ENCODE peak calls at places on chromosomes 1 and 21, in seven cellular contexts. C, W, Z, T, I, L and E are unnamed samples.

GRCh38 chr1:27350673-27351540 is 9.1 kb downstream of the SYTL1 start:
- DNase-seq in L (peak), W (peak), C (no peak), I (no peak), Z (no peak), T (peak), E (no peak)

GRCh38 chr1:76425843-76426145 is 351.2 kb downstream of the ST6GALNAC3 start:
- DNase-seq in Z (no peak), T (peak), L (no peak), W (no peak), I (no peak), C (no peak), E (no peak)

GRCh38 chr1:58659516-58659915 is 40.3 kb downstream of the MYSM1 start:
- DNase-seq in W (no peak), I (no peak), T (no peak), L (no peak), C (no peak), Z (no peak), E (no peak)

GRCh38 chr1:180026556-180026955 is 71.9 kb downstream of the CEP350 start:
- DNase-seq in W (no peak), T (peak), C (no peak), Z (no peak), L (no peak), I (no peak), E (no peak)

GRCh38 chr1:8345621-8346415 is 27.9 kb downstream of the SLC45A1 start:
- DNase-seq in I (no peak), W (no peak), L (peak), C (no peak), T (no peak), Z (no peak), E (no peak)

GRCh38 chr1:171898956-171899355 is 57.7 kb downstream of the DNM3 start:
- DNase-seq in T (peak), L (no peak), W (no peak), C (no peak), I (no peak), Z (peak), E (no peak)

GRCh38 chr1:180988221-180988826 is 34.3 kb downstream of the STX6 start:
- DNase-seq in I (no peak), W (no peak), L (no peak), Z (no peak), T (no peak), C (no peak), E (no peak)

GRCh38 chr1:113453771-113454083 is 63.4 kb downstream of the MAGI3 start:
- DNase-seq in I (no peak), Z (no peak), L (no peak), C (no peak), T (no peak), W (no peak), E (no peak)

GRCh38 chr1:234871039-234871709 is 257.5 kb downstream of the TOMM20 start:
- DNase-seq in T (no peak), C (no peak), Z (no peak), I (no peak), W (no peak), L (no peak), E (no peak)

GRCh38 chr1:981955-982558 is at the start of gene PERM1:
- DNase-seq in Z (no peak), W (no peak), L (peak), T (no peak), C (no peak), I (no peak), E (no peak)

GRCh38 chr1:65265296-65266271 is 43.8 kb upstream of the DNAJC6 start:
- DNase-seq in L (peak), C (no peak), T (peak), Z (no peak), W (peak), I (peak), E (no peak)

GRCh38 chr1:56062625-56063024 is 516.7 kb downstream of the PLPP3 start:
- DNase-seq in W (no peak), C (no peak), T (no peak), Z (no peak), I (no peak), L (no peak), E (no peak)

GRCh38 chr1:207565546-207566468 is 69.8 kb downstream of the CR1 start:
- DNase-seq in Z (no peak), I (peak), C (no peak), W (peak), L (no peak), T (peak), E (no peak)

GRCh38 chr1:230300322-230301301 is 125.5 kb downstream of the PGBD5 start:
- DNase-seq in C (no peak), Z (no peak), I (no peak), T (no peak), W (no peak), L (peak), E (no peak)

GRCh38 chr1:1857096-1857703 is 33.7 kb downstream of the GNB1 start:
- DNase-seq in W (peak), L (no peak), I (no peak), Z (no peak), T (no peak), C (no peak), E (no peak)

GRCh38 chr21:25507522-25507921 is 99.8 kb downstream of the MRPL39 start:
- DNase-seq in L (no peak), I (peak), T (no peak), W (no peak), Z (no peak), C (no peak), E (no peak)